ENCODE peak calls at places on chromosomes 12 and 14, in six cellular contexts. One of them, this sample, is unnamed.

GRCh38 chr12:6204533-6205143 is 4.4 kb downstream of the CD9 start:
- DNase-seq in amniotic stem cell: no peak
- DNase-seq in AG04450: no peak
- DNase-seq in NCI-H524: no peak
- DNase-seq in activated CD4-positive, alpha-beta T cell treated with anti-CD3 and anti-CD28 coated beads, Interleukin-2, amount 10 ng/mL, durations not matched to agents 7 days and 5 days: no peak
- DNase-seq in activated gamma-delta T cell treated with anti-CD3 and anti-CD28 coated beads, Interleukin-2, amount 50 U/mL, for 16 hours: no peak
- DNase-seq in this sample: no peak

GRCh38 chr12:29782285-29782820 is 1.4 kb downstream of the TMTC1 start:
- DNase-seq in amniotic stem cell: no peak
- DNase-seq in activated gamma-delta T cell treated with anti-CD3 and anti-CD28 coated beads, Interleukin-2, amount 50 U/mL, for 16 hours: no peak
- DNase-seq in NCI-H524: peak; percentile 45
- DNase-seq in AG04450: no peak
- DNase-seq in activated CD4-positive, alpha-beta T cell treated with anti-CD3 and anti-CD28 coated beads, Interleukin-2, amount 10 ng/mL, durations not matched to agents 7 days and 5 days: no peak
- DNase-seq in this sample: peak; percentile 68

GRCh38 chr14:100219126-100219785 is 19.7 kb upstream of the YY1 start:
- DNase-seq in NCI-H524: no peak
- DNase-seq in amniotic stem cell: no peak
- DNase-seq in AG04450: no peak
- DNase-seq in activated gamma-delta T cell treated with anti-CD3 and anti-CD28 coated beads, Interleukin-2, amount 50 U/mL, for 16 hours: no peak
- DNase-seq in activated CD4-positive, alpha-beta T cell treated with anti-CD3 and anti-CD28 coated beads, Interleukin-2, amount 10 ng/mL, durations not matched to agents 7 days and 5 days: no peak
- DNase-seq in this sample: no peak

GRCh38 chr14:84770030-84770429 is 759.9 kb upstream of the FLRT2 start:
- DNase-seq in amniotic stem cell: no peak
- DNase-seq in activated CD4-positive, alpha-beta T cell treated with anti-CD3 and anti-CD28 coated beads, Interleukin-2, amount 10 ng/mL, durations not matched to agents 7 days and 5 days: no peak
- DNase-seq in activated gamma-delta T cell treated with anti-CD3 and anti-CD28 coated beads, Interleukin-2, amount 50 U/mL, for 16 hours: no peak
- DNase-seq in AG04450: no peak
- DNase-seq in NCI-H524: no peak
- DNase-seq in this sample: no peak

GRCh38 chr14:104240426-104241157 is 102.2 kb downstream of the KIF26A start:
- DNase-seq in AG04450: no peak
- DNase-seq in activated gamma-delta T cell treated with anti-CD3 and anti-CD28 coated beads, Interleukin-2, amount 50 U/mL, for 16 hours: no peak
- DNase-seq in NCI-H524: no peak
- DNase-seq in activated CD4-positive, alpha-beta T cell treated with anti-CD3 and anti-CD28 coated beads, Interleukin-2, amount 10 ng/mL, durations not matched to agents 7 days and 5 days: no peak
- DNase-seq in amniotic stem cell: no peak
- DNase-seq in this sample: no peak

GRCh38 chr14:68592948-68593347 is 199.9 kb downstream of the ZFP36L1 start:
- DNase-seq in activated gamma-delta T cell treated with anti-CD3 and anti-CD28 coated beads, Interleukin-2, amount 50 U/mL, for 16 hours: no peak
- DNase-seq in amniotic stem cell: no peak
- DNase-seq in NCI-H524: no peak
- DNase-seq in AG04450: no peak
- DNase-seq in activated CD4-positive, alpha-beta T cell treated with anti-CD3 and anti-CD28 coated beads, Interleukin-2, amount 10 ng/mL, durations not matched to agents 7 days and 5 days: no peak
- DNase-seq in this sample: no peak

GRCh38 chr14:72503271-72503670 is 390.6 kb downstream of the DPF3 start:
- DNase-seq in NCI-H524: no peak
- DNase-seq in amniotic stem cell: no peak
- DNase-seq in AG04450: no peak
- DNase-seq in activated CD4-positive, alpha-beta T cell treated with anti-CD3 and anti-CD28 coated beads, Interleukin-2, amount 10 ng/mL, durations not matched to agents 7 days and 5 days: no peak
- DNase-seq in activated gamma-delta T cell treated with anti-CD3 and anti-CD28 coated beads, Interleukin-2, amount 50 U/mL, for 16 hours: no peak
- DNase-seq in this sample: no peak

GRCh38 chr14:103641181-103641580 is 12.2 kb downstream of the KLC1 start:
- DNase-seq in amniotic stem cell: no peak
- DNase-seq in activated gamma-delta T cell treated with anti-CD3 and anti-CD28 coated beads, Interleukin-2, amount 50 U/mL, for 16 hours: no peak
- DNase-seq in activated CD4-positive, alpha-beta T cell treated with anti-CD3 and anti-CD28 coated beads, Interleukin-2, amount 10 ng/mL, durations not matched to agents 7 days and 5 days: no peak
- DNase-seq in AG04450: no peak
- DNase-seq in NCI-H524: no peak
- DNase-seq in this sample: no peak

GRCh38 chr14:34682787-34683321 is 31.5 kb downstream of the CFL2 start:
- DNase-seq in AG04450: no peak
- DNase-seq in activated CD4-positive, alpha-beta T cell treated with anti-CD3 and anti-CD28 coated beads, Interleukin-2, amount 10 ng/mL, durations not matched to agents 7 days and 5 days: peak; percentile 24
- DNase-seq in activated gamma-delta T cell treated with anti-CD3 and anti-CD28 coated beads, Interleukin-2, amount 50 U/mL, for 16 hours: no peak
- DNase-seq in NCI-H524: no peak
- DNase-seq in amniotic stem cell: no peak
- DNase-seq in this sample: no peak

GRCh38 chr14:100712490-100712889 is 14.2 kb upstream of the DLK1 start:
- DNase-seq in activated gamma-delta T cell treated with anti-CD3 and anti-CD28 coated beads, Interleukin-2, amount 50 U/mL, for 16 hours: no peak
- DNase-seq in AG04450: no peak
- DNase-seq in activated CD4-positive, alpha-beta T cell treated with anti-CD3 and anti-CD28 coated beads, Interleukin-2, amount 10 ng/mL, durations not matched to agents 7 days and 5 days: no peak
- DNase-seq in amniotic stem cell: no peak
- DNase-seq in NCI-H524: no peak
- DNase-seq in this sample: peak; percentile 55

GRCh38 chr14:23895480-23895879 is 58.1 kb upstream of the DHRS4 start:
- DNase-seq in AG04450: no peak
- DNase-seq in activated gamma-delta T cell treated with anti-CD3 and anti-CD28 coated beads, Interleukin-2, amount 50 U/mL, for 16 hours: no peak
- DNase-seq in activated CD4-positive, alpha-beta T cell treated with anti-CD3 and anti-CD28 coated beads, Interleukin-2, amount 10 ng/mL, durations not matched to agents 7 days and 5 days: no peak
- DNase-seq in amniotic stem cell: no peak
- DNase-seq in NCI-H524: peak; percentile 14
- DNase-seq in this sample: peak; percentile 7

GRCh38 chr14:103188691-103189480 is 65.6 kb downstream of the TNFAIP2 start:
- DNase-seq in AG04450: no peak
- DNase-seq in activated gamma-delta T cell treated with anti-CD3 and anti-CD28 coated beads, Interleukin-2, amount 50 U/mL, for 16 hours: no peak
- DNase-seq in NCI-H524: no peak
- DNase-seq in activated CD4-positive, alpha-beta T cell treated with anti-CD3 and anti-CD28 coated beads, Interleukin-2, amount 10 ng/mL, durations not matched to agents 7 days and 5 days: peak; percentile 9
- DNase-seq in amniotic stem cell: no peak
- DNase-seq in this sample: no peak

GRCh38 chr14:106417224-106418049 is 891.1 kb downstream of the TMEM121 start:
- DNase-seq in AG04450: no peak
- DNase-seq in activated CD4-positive, alpha-beta T cell treated with anti-CD3 and anti-CD28 coated beads, Interleukin-2, amount 10 ng/mL, durations not matched to agents 7 days and 5 days: peak; percentile 88
- DNase-seq in amniotic stem cell: no peak
- DNase-seq in activated gamma-delta T cell treated with anti-CD3 and anti-CD28 coated beads, Interleukin-2, amount 50 U/mL, for 16 hours: peak; percentile 71
- DNase-seq in NCI-H524: peak; percentile 8
- DNase-seq in this sample: peak; percentile 20

GRCh38 chr14:90061849-90062794 is at the start of gene KCNK13:
- DNase-seq in activated gamma-delta T cell treated with anti-CD3 and anti-CD28 coated beads, Interleukin-2, amount 50 U/mL, for 16 hours: no peak
- DNase-seq in AG04450: no peak
- DNase-seq in amniotic stem cell: no peak
- DNase-seq in NCI-H524: peak; percentile 31
- DNase-seq in activated CD4-positive, alpha-beta T cell treated with anti-CD3 and anti-CD28 coated beads, Interleukin-2, amount 10 ng/mL, durations not matched to agents 7 days and 5 days: peak; percentile 16
- DNase-seq in this sample: peak; percentile 91